ENCODE peak calls at places on chromosome 21, in eight cellular contexts. Q is H54; W is stimulated activated CD8-positive, alpha-beta memory T cell treated with anti-CD3 and anti-CD28 coated beads, Interleukin-2, amount 100 ng/mL, for 1 hour; O is naive thymus-derived CD4-positive, alpha-beta T cell; C is brain microvascular endothelial cell; I is left cardiac atrium; R is cardiac muscle cell; K is stimulated activated naive B cell treated with anti-CD40 and anti-IgM and Interleukin-4, amounts not matched to agents 10 μg/mL and 1 μg/mL and 100 μg/mL, for 72 hours. D is an unnamed sample.

GRCh38 chr21:38402795-38403194 is 95.5 kb downstream of the ERG start:
- DNase-seq in C (no peak), K (no peak), I (no peak), Q (no peak), O (no peak), W (no peak), R (no peak), D (no peak)

GRCh38 chr21:44969965-44970755 is 30.3 kb downstream of the SLX9 start:
- DNase-seq in W (no peak), K (no peak), C (peak), I (no peak), Q (no peak), O (no peak), R (no peak), D (no peak)

GRCh38 chr21:45542667-45543370 is 579 bp upstream of the SLC19A1 start:
- DNase-seq in C (no peak), O (no peak), I (peak), Q (no peak), R (no peak), W (no peak), K (no peak), D (no peak)

GRCh38 chr21:36704281-36704957 is 5.5 kb downstream of the SIM2 start:
- DNase-seq in Q (no peak), K (no peak), I (no peak), R (no peak), W (no peak), O (no peak), C (no peak), D (no peak)

GRCh38 chr21:45234906-45235305 is 52.8 kb downstream of the POFUT2 start:
- DNase-seq in I (no peak), R (no peak), Q (no peak), O (no peak), C (no peak), W (no peak), K (no peak), D (no peak)

GRCh38 chr21:41171210-41171609 is 3.2 kb downstream of the BACE2 start:
- DNase-seq in Q (peak), R (no peak), K (no peak), O (no peak), C (no peak), I (peak), W (no peak), D (no peak)

GRCh38 chr21:46667735-46668380 is 32.4 kb downstream of the PRMT2 start:
- DNase-seq in C (peak), Q (peak), O (no peak), R (peak), W (no peak), I (no peak), K (no peak), D (no peak)

GRCh38 chr21:31957631-31958030 is 84.8 kb downstream of the HUNK start:
- DNase-seq in R (no peak), I (no peak), K (no peak), C (no peak), O (peak), W (no peak), Q (no peak), D (no peak)